ENCODE peak calls at places on chromosomes 1 and 21, in four cellular contexts. F is GM12878, H is GM12891, X is K562. Q is an unnamed sample.

GRCh38 chr1:19863804-19864203 is 18.4 kb upstream of the OTUD3 start:
- DNase-seq in H (no peak), F (no peak), X (no peak), Q (no peak)

GRCh38 chr1:238772321-238772720 is 614.0 kb upstream of the CHRM3 start:
- DNase-seq in H (no peak), X (no peak), F (no peak), Q (no peak)

GRCh38 chr1:31297273-31298247 is 728 bp downstream of the ZCCHC17 start:
- DNase-seq in H (no peak), X (peak; percentile 37), F (no peak), Q (peak; percentile 36)

GRCh38 chr1:226603976-226604845 is 55.6 kb downstream of the STUM start:
- DNase-seq in X (no peak), H (no peak), F (no peak), Q (no peak)

GRCh38 chr1:75234499-75235064 is 100.4 kb downstream of the LHX8 start:
- DNase-seq in H (no peak), X (no peak), F (no peak), Q (no peak)

GRCh38 chr1:193183019-193183643 is 3.3 kb downstream of the B3GALT2 start:
- DNase-seq in F (no peak), X (peak; percentile 34), H (no peak), Q (no peak)

GRCh38 chr1:92601044-92601443 is 114.3 kb upstream of the GFI1 start:
- DNase-seq in X (no peak), F (no peak), H (no peak), Q (no peak)

GRCh38 chr1:205610781-205611473 is 20.9 kb downstream of the ELK4 start:
- DNase-seq in X (no peak), F (no peak), H (no peak), Q (no peak)

GRCh38 chr1:26110731-26111529 is 694 bp upstream of the PDIK1L start:
- DNase-seq in X (peak; percentile 90), H (peak; percentile 80), F (no peak), Q (peak; percentile 80)

GRCh38 chr1:201750934-201751333 is 78.0 kb upstream of the IPO9 start:
- DNase-seq in X (no peak), F (no peak), H (no peak), Q (no peak)

GRCh38 chr1:82260051-82260450 is 459.3 kb downstream of the ADGRL2 start:
- DNase-seq in H (no peak), X (no peak), F (no peak), Q (no peak)
- TF ChIP-seq SPI1 in H (no peak), X (no peak), F (no peak), Q (no peak)

GRCh38 chr21:15601390-15601789 is 128.4 kb upstream of the USP25 start:
- DNase-seq in F (no peak), H (no peak), X (no peak), Q (no peak)

DNA sequence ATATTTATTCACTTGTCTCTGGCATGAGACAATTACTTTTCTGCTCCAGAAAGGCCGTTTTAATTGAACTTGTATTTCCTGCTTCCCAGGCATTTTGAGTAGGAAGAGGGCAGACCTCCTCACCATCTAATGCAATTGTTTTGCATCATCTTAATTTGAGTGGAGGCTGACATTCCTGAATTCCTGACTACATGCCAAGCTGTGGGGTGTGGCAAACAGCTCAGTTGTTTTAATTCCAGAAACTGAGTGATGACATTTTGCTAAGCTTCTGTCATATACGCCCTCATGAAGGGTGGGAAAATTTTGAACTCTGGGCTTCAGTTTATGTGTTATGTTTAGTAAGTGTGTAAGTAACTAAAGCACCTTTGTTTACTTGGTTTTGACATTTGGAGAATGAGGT is 125.4 kb upstream of the USP25 start:
- DNase-seq in F (no peak), X (no peak), H (no peak), Q (no peak)
- TF ChIP-seq SPI1 in F (no peak), X (no peak), H (no peak), Q (no peak)

GRCh38 chr1:216900116-216900620 is 176.9 kb upstream of the ESRRG start:
- DNase-seq in H (no peak), X (no peak), F (no peak), Q (no peak)

GRCh38 chr1:216904457-216904856 is 181.2 kb upstream of the ESRRG start:
- DNase-seq in F (no peak), H (no peak), X (no peak), Q (no peak)

GRCh38 chr1:216905052-216905580 is 181.9 kb upstream of the ESRRG start:
- DNase-seq in F (no peak), H (no peak), X (no peak), Q (no peak)

GRCh38 chr1:216903389-216903754 is 180.1 kb upstream of the ESRRG start:
- DNase-seq in X (no peak), F (no peak), H (no peak), Q (no peak)

GRCh38 chr1:216902669-216903388 is 179.6 kb upstream of the ESRRG start:
- DNase-seq in X (no peak), F (no peak), H (no peak), Q (no peak)
- TF ChIP-seq SPI1 in X (no peak), F (no peak), H (no peak), Q (no peak)

GRCh38 chr21:43190544-43191340 is 21.9 kb downstream of the CRYAA start:
- DNase-seq in H (no peak), F (no peak), X (no peak), Q (no peak)
- TF ChIP-seq SPI1 in H (no peak), F (no peak), X (no peak), Q (no peak)

DNA sequence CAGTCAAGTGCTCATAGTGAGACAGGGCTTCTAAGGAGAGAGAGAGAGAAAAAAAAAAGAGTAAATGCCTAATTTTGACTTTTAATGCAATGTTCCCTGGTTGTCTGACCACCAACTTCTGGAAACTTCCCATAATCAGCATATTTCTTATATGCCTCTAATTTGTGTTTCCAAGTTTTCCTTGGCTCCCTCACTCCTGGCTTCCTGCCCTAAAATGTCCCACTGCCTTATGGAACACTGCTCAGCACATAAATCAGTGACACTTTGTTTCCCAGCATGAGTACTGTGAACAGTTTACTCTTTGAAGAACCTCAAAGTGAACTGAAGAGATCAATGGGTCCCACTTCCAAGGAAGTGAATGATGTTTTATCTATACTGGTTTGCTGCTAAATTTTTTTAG is 271.3 kb upstream of the PRMT6 start:
- DNase-seq in H (no peak), F (no peak), X (no peak), Q (no peak)
- TF ChIP-seq SPI1 in H (no peak), F (no peak), X (no peak), Q (no peak)

GRCh38 chr1:70509996-70510876 is 99.2 kb downstream of the CTH start:
- DNase-seq in F (peak; percentile 30), X (peak; percentile 60), H (peak; percentile 10), Q (peak; percentile 33)
- TF ChIP-seq SPI1 in F (no peak), X (no peak), H (no peak), Q (no peak)

Q was measured in HL-60.